ENCODE peak calls at places on chromosomes 2 and 18, in seven cellular contexts. F, O, N, E, R, W and V are unnamed samples.

GRCh38 chr18:31555971-31556747 is 35.5 kb upstream of the TTR start:
- DNase-seq in F (no peak), O (peak), N (peak), E (peak), R (peak), W (peak), V (peak)

GRCh38 chr18:22466608-22467390 is 49.1 kb upstream of the CTAGE1 start:
- DNase-seq in F (no peak), O (no peak), N (peak), E (no peak), R (no peak), W (no peak), V (no peak)

GRCh38 chr2:70947556-70948184 is 12.0 kb downstream of the ATP6V1B1 start:
- DNase-seq in F (no peak), O (peak), N (peak), E (no peak), R (peak), W (no peak), V (peak)

GRCh38 chr2:142952018-142952417 is 74.6 kb downstream of the KYNU start:
- DNase-seq in F (no peak), O (no peak), N (no peak), E (no peak), R (no peak), W (no peak), V (no peak)

GRCh38 chr2:15748736-15749323 is 157.2 kb downstream of the DDX1 start:
- DNase-seq in F (no peak), O (no peak), N (peak), E (peak), R (peak), W (no peak), V (peak)

GRCh38 chr2:275457-275856 is 10.7 kb downstream of the ACP1 start:
- DNase-seq in F (no peak), O (no peak), N (no peak), E (no peak), R (no peak), W (no peak), V (no peak)

GRCh38 chr2:236158969-236159777 is 9.0 kb downstream of the GBX2 start:
- DNase-seq in F (no peak), O (no peak), N (no peak), E (peak), R (no peak), W (no peak), V (no peak)

GRCh38 chr2:190255668-190256067 is 64.0 kb downstream of the HIBCH start:
- DNase-seq in F (no peak), O (no peak), N (no peak), E (no peak), R (peak), W (no peak), V (no peak)

GRCh38 chr2:174593574-174594203 is 3.9 kb downstream of the WIPF1 start:
- DNase-seq in F (no peak), O (no peak), N (no peak), E (no peak), R (no peak), W (no peak), V (peak)

GRCh38 chr2:109715302-109715937 is 78.7 kb upstream of the RGPD5 start:
- DNase-seq in F (no peak), O (peak), N (peak), E (peak), R (peak), W (no peak), V (peak)

GRCh38 chr2:101608411-101609317 is 88.8 kb upstream of the MAP4K4 start:
- DNase-seq in F (no peak), O (no peak), N (no peak), E (no peak), R (no peak), W (no peak), V (no peak)

GRCh38 chr2:183773775-183774174 is 649.5 kb downstream of the NUP35 start:
- DNase-seq in F (no peak), O (no peak), N (no peak), E (no peak), R (no peak), W (no peak), V (no peak)

GRCh38 chr2:110810404-110810803 is 78.0 kb downstream of the ACOXL start:
- DNase-seq in F (no peak), O (peak), N (no peak), E (no peak), R (no peak), W (no peak), V (no peak)

GRCh38 chr2:239255643-239256042 is 145.2 kb downstream of the HDAC4 start:
- DNase-seq in F (no peak), O (no peak), N (no peak), E (no peak), R (no peak), W (no peak), V (no peak)

GRCh38 chr2:33377048-33377447 is 99.4 kb upstream of the RASGRP3 start:
- DNase-seq in F (no peak), O (no peak), N (no peak), E (no peak), R (no peak), W (no peak), V (no peak)

GRCh38 chr2:26704441-26704977 is 12.0 kb downstream of the KCNK3 start:
- DNase-seq in F (no peak), O (no peak), N (no peak), E (no peak), R (no peak), W (no peak), V (no peak)

GRCh38 chr2:47089083-47089464 is 66.0 kb downstream of the STPG4 start:
- DNase-seq in F (no peak), O (no peak), N (peak), E (no peak), R (no peak), W (no peak), V (no peak)

GRCh38 chr2:144539170-144539863 is 19.4 kb upstream of the ZEB2 start:
- DNase-seq in F (no peak), O (no peak), N (no peak), E (no peak), R (no peak), W (no peak), V (no peak)

GRCh38 chr2:67777010-67777409 is 285.8 kb downstream of the C1D start:
- DNase-seq in F (no peak), O (no peak), N (no peak), E (no peak), R (no peak), W (no peak), V (no peak)

GRCh38 chr18:48222118-48222517 is 187.1 kb downstream of the ZBTB7C start:
- DNase-seq in F (no peak), O (peak), N (peak), E (no peak), R (peak), W (no peak), V (peak)

GRCh38 chr2:53896864-53897263 is 37.1 kb upstream of the GPR75 start:
- DNase-seq in F (no peak), O (no peak), N (no peak), E (no peak), R (no peak), W (no peak), V (no peak)

GRCh38 chr18:59909289-59910036 is 9.7 kb downstream of the PMAIP1 start:
- DNase-seq in F (no peak), O (no peak), N (no peak), E (no peak), R (no peak), W (no peak), V (no peak)

GRCh38 chr2:10362096-10362897 is 59.6 kb downstream of the HPCAL1 start:
- DNase-seq in F (no peak), O (no peak), N (no peak), E (no peak), R (no peak), W (no peak), V (no peak)

GRCh38 chr2:42493468-42493884 is 306 bp downstream of the KCNG3 start:
- DNase-seq in F (peak), O (no peak), N (no peak), E (no peak), R (peak), W (no peak), V (no peak)

GRCh38 chr2:127416486-127417001 is 1.7 kb upstream of the PROC start:
- DNase-seq in F (no peak), O (no peak), N (no peak), E (no peak), R (no peak), W (no peak), V (peak)

GRCh38 chr2:119259296-119259860 is 35.7 kb downstream of the STEAP3 start:
- DNase-seq in F (no peak), O (no peak), N (no peak), E (no peak), R (peak), W (peak), V (no peak)

GRCh38 chr2:33395660-33396249 is 80.7 kb upstream of the RASGRP3 start:
- DNase-seq in F (peak), O (no peak), N (peak), E (no peak), R (peak), W (peak), V (peak)

GRCh38 chr2:173307287-173307686 is 47.4 kb upstream of the CDCA7 start:
- DNase-seq in F (no peak), O (no peak), N (no peak), E (no peak), R (no peak), W (no peak), V (no peak)

GRCh38 chr2:126761981-126762878 is 106.3 kb downstream of the GYPC start:
- DNase-seq in F (no peak), O (no peak), N (no peak), E (no peak), R (no peak), W (no peak), V (peak)

GRCh38 chr18:5239447-5239846 is 42.4 kb upstream of the AKAIN1 start:
- DNase-seq in F (no peak), O (no peak), N (no peak), E (no peak), R (no peak), W (no peak), V (no peak)